ENCODE peak calls at places on chromosome 2, in six cellular contexts. One of them, this sample, is unnamed.

GRCh38 chr2:224613543-224614317 is 28.6 kb upstream of the CUL3 start:
- DNase-seq in CD8-positive, alpha-beta T cell: no peak
- DNase-seq in globus pallidus: no peak
- DNase-seq in skeletal muscle cell: no peak
- DNase-seq in neural crest cell: no peak
- DNase-seq in IMR-90: no peak
- DNase-seq in this sample: no peak

GRCh38 chr2:29691386-29691950 is 229.9 kb downstream of the ALK start:
- DNase-seq in CD8-positive, alpha-beta T cell: no peak
- DNase-seq in skeletal muscle cell: no peak
- DNase-seq in IMR-90: no peak
- DNase-seq in neural crest cell: no peak
- DNase-seq in globus pallidus: no peak
- DNase-seq in this sample: no peak

GRCh38 chr2:162217596-162217995 is 25.6 kb downstream of the FAP start:
- DNase-seq in globus pallidus: no peak
- DNase-seq in neural crest cell: no peak
- DNase-seq in skeletal muscle cell: no peak
- DNase-seq in CD8-positive, alpha-beta T cell: no peak
- DNase-seq in IMR-90: peak; percentile 59
- DNase-seq in this sample: no peak

GRCh38 chr2:43068730-43069517 is 157.5 kb downstream of the ZFP36L2 start:
- DNase-seq in skeletal muscle cell: no peak
- DNase-seq in neural crest cell: no peak
- DNase-seq in CD8-positive, alpha-beta T cell: no peak
- DNase-seq in globus pallidus: no peak
- DNase-seq in IMR-90: no peak
- DNase-seq in this sample: no peak

GRCh38 chr2:235149736-235150135 is 197.9 kb downstream of the SH3BP4 start:
- DNase-seq in neural crest cell: no peak
- DNase-seq in IMR-90: no peak
- DNase-seq in CD8-positive, alpha-beta T cell: no peak
- DNase-seq in globus pallidus: no peak
- DNase-seq in skeletal muscle cell: no peak
- DNase-seq in this sample: no peak

GRCh38 chr2:70995227-70995729 is 605 bp upstream of the TEX261 start:
- DNase-seq in CD8-positive, alpha-beta T cell: peak; percentile 62
- DNase-seq in IMR-90: peak; percentile 17
- DNase-seq in skeletal muscle cell: no peak
- DNase-seq in neural crest cell: no peak
- DNase-seq in globus pallidus: no peak
- DNase-seq in this sample: peak; percentile 54

GRCh38 chr2:216133392-216133791 is 24.2 kb downstream of the XRCC5 start:
- DNase-seq in IMR-90: no peak
- DNase-seq in CD8-positive, alpha-beta T cell: no peak
- DNase-seq in globus pallidus: no peak
- DNase-seq in skeletal muscle cell: no peak
- DNase-seq in neural crest cell: no peak
- DNase-seq in this sample: no peak

GRCh38 chr2:202152104-202152771 is 79.2 kb downstream of the KIAA2012 start:
- DNase-seq in CD8-positive, alpha-beta T cell: no peak
- DNase-seq in IMR-90: peak; percentile 67
- DNase-seq in globus pallidus: no peak
- DNase-seq in neural crest cell: no peak
- DNase-seq in skeletal muscle cell: no peak
- DNase-seq in this sample: no peak

GRCh38 chr2:210727549-210727948 is 171.2 kb downstream of the CPS1 start:
- DNase-seq in globus pallidus: no peak
- DNase-seq in skeletal muscle cell: no peak
- DNase-seq in neural crest cell: no peak
- DNase-seq in IMR-90: no peak
- DNase-seq in CD8-positive, alpha-beta T cell: no peak
- DNase-seq in this sample: no peak

This sample was measured in WTC11.